ENCODE peak calls at places on chromosomes 7 and 10, in ten cellular contexts. Z is naive B cell; K is LNCaP clone FGC; F is stimulated activated CD8-positive, alpha-beta memory T cell treated with anti-CD3 and anti-CD28 coated beads, Interleukin-7, amount 100 ng/mL, for 4 hours; A is GM13977; C is activated T-cell treated with anti-CD3 and anti-CD28 coated beads for 4 hours; N is A549; M is CD4-positive, alpha-beta T cell; D is activated naive CD4-positive, alpha-beta T cell; Q is occipital lobe. X is an unnamed sample.

GRCh38 chr10:102227050-102227449 is 951 bp downstream of the ELOVL3 start:
- DNase-seq in A (no peak), Q (no peak), D (no peak), M (no peak), K (no peak), N (no peak), F (no peak), Z (no peak), C (no peak), X (no peak)

GRCh38 chr7:2758673-2759603 is 70.9 kb downstream of the AMZ1 start:
- DNase-seq in Z (no peak), A (no peak), N (no peak), D (no peak), C (no peak), F (no peak), M (no peak), K (no peak), Q (no peak), X (no peak)

GRCh38 chr10:31099101-31099500 is 67.4 kb upstream of the ZNF438 start:
- DNase-seq in Q (no peak), C (no peak), K (no peak), M (no peak), A (no peak), D (no peak), Z (no peak), F (no peak), N (no peak), X (no peak)

GRCh38 chr7:20153999-20154398 is 63.2 kb downstream of the MACC1 start:
- DNase-seq in F (no peak), C (no peak), K (no peak), Q (no peak), Z (no peak), N (no peak), M (no peak), D (no peak), A (no peak), X (no peak)

GRCh38 chr10:131195552-131196159 is 115.9 kb downstream of the TCERG1L start:
- DNase-seq in M (no peak), A (no peak), K (no peak), F (no peak), C (no peak), Q (no peak), N (no peak), D (no peak), Z (no peak), X (no peak)

GRCh38 chr7:107718456-107719193 is 25.3 kb upstream of the CBLL1 start:
- DNase-seq in D (no peak), Z (no peak), Q (no peak), N (no peak), F (no peak), K (no peak), A (no peak), M (no peak), C (no peak), X (no peak)

GRCh38 chr10:74873803-74874452 is 47.5 kb downstream of the KAT6B start:
- DNase-seq in D (no peak), M (no peak), Z (no peak), C (no peak), K (no peak), N (no peak), Q (no peak), A (no peak), F (no peak), X (no peak)

GRCh38 chr10:613217-613616 is 76.3 kb downstream of the DIP2C start:
- DNase-seq in M (no peak), F (no peak), N (no peak), Q (no peak), K (peak; percentile 94), D (no peak), Z (no peak), A (no peak), C (no peak), X (no peak)

GRCh38 chr7:15317215-15317614 is 244.6 kb downstream of the AGMO start:
- DNase-seq in A (no peak), D (no peak), M (no peak), Q (no peak), N (no peak), C (no peak), F (no peak), Z (no peak), K (no peak), X (no peak)

GRCh38 chr7:44325181-44325671 is at the start of gene CAMK2B:
- DNase-seq in A (peak; percentile 56), K (no peak), D (no peak), C (no peak), M (no peak), Z (no peak), Q (peak; percentile 40), N (no peak), F (no peak), X (no peak)

GRCh38 chr10:121990015-121990677 is 1.2 kb downstream of the TACC2 start:
- DNase-seq in Q (no peak), N (no peak), D (no peak), K (no peak), C (no peak), Z (no peak), F (no peak), M (no peak), A (no peak), X (no peak)

GRCh38 chr7:2157473-2158279 is 75.1 kb downstream of the MAD1L1 start:
- DNase-seq in F (no peak), A (no peak), Q (peak; percentile 34), N (peak; percentile 62), K (peak; percentile 93), Z (no peak), D (no peak), C (no peak), M (no peak), X (peak; percentile 72)

GRCh38 chr10:6023661-6024333 is 38.4 kb downstream of the IL2RA start:
- DNase-seq in C (no peak), Z (no peak), Q (no peak), N (no peak), D (no peak), A (no peak), M (no peak), F (no peak), K (peak; percentile 23), X (no peak)

GRCh38 chr7:27910341-27910740 is 170.4 kb downstream of the TAX1BP1 start:
- DNase-seq in M (no peak), K (no peak), F (no peak), Q (no peak), D (no peak), A (no peak), C (no peak), Z (no peak), N (no peak), X (no peak)

GRCh38 chr10:46544989-46545791 is 11.3 kb downstream of the GPRIN2 start:
- DNase-seq in Q (no peak), A (no peak), Z (no peak), K (no peak), N (peak; percentile 86), D (no peak), C (no peak), F (no peak), M (no peak), X (peak; percentile 82)

GRCh38 chr10:119378737-119379067 is 163.8 kb downstream of the RGS10 start:
- DNase-seq in M (no peak), A (no peak), F (no peak), Q (peak; percentile 41), N (no peak), C (no peak), K (no peak), D (no peak), Z (no peak), X (no peak)

GRCh38 chr10:28111712-28112111 is 112.8 kb upstream of the ODAD2 start:
- DNase-seq in A (no peak), N (no peak), K (no peak), F (no peak), C (no peak), D (no peak), Q (no peak), M (no peak), Z (no peak), X (no peak)

GRCh38 chr7:113087278-113087998 is 811 bp upstream of the GPR85 start:
- DNase-seq in A (no peak), K (no peak), C (no peak), M (no peak), Z (no peak), Q (no peak), N (peak; percentile 10), D (no peak), F (no peak), X (no peak)

X was measured in chondrocyte.